ENCODE peak calls at places on chromosomes 13 and 19, in eight cellular contexts. K is A549, M is A673, I is left ventricle myocardium inferior, X is stomach, N is fibroblast of lung, H is IMR-90, J is right cardiac atrium. T is an unnamed sample.

GRCh38 chr19:58558066-58558622 is at the start of gene UBE2M:
- DNase-seq in X (peak; percentile 63), H (no peak), K (peak; percentile 42), M (no peak), J (peak; percentile 95), I (peak; percentile 58), N (no peak), T (no peak)

GRCh38 chr13:48709213-48709612 is 55.5 kb downstream of the CYSLTR2 start:
- DNase-seq in J (no peak), I (no peak), X (no peak), K (no peak), M (no peak), H (no peak), N (no peak), T (peak; percentile 86)

GRCh38 chr13:48624858-48625257 is 28.9 kb upstream of the CYSLTR2 start:
- DNase-seq in X (no peak), M (no peak), J (no peak), K (no peak), I (no peak), N (peak; percentile 50), H (no peak), T (no peak)

GRCh38 chr13:44435142-44435982 is 61.7 kb downstream of the SERP2 start:
- DNase-seq in H (peak; percentile 98), I (peak; percentile 93), N (peak; percentile 99), J (peak; percentile 97), K (peak; percentile 94), X (peak; percentile 97), M (peak; percentile 99), T (peak; percentile 95)

GRCh38 chr19:9869008-9869617 is 34.0 kb downstream of the PIN1 start:
- DNase-seq in X (no peak), I (no peak), J (no peak), N (no peak), M (no peak), H (no peak), K (no peak), T (no peak)

GRCh38 chr13:32261567-32261966 is 53.6 kb downstream of the ZAR1L start:
- DNase-seq in N (peak; percentile 90), X (peak; percentile 41), K (no peak), I (peak; percentile 69), M (peak; percentile 79), H (peak; percentile 92), J (peak; percentile 88), T (peak; percentile 76)

GRCh38 chr19:7072541-7072940 is 3.0 kb downstream of the ZNF557 start:
- DNase-seq in J (no peak), N (no peak), K (no peak), M (no peak), H (no peak), I (no peak), X (no peak), T (no peak)

GRCh38 chr19:44866672-44867071 is 20.6 kb downstream of the NECTIN2 start:
- DNase-seq in K (no peak), N (no peak), X (no peak), M (no peak), I (no peak), J (peak; percentile 16), H (no peak), T (no peak)

GRCh38 chr19:18741566-18742121 is 49.5 kb downstream of the COMP start:
- DNase-seq in K (no peak), H (no peak), J (peak; percentile 85), X (peak; percentile 93), M (no peak), N (no peak), I (no peak), T (no peak)

GRCh38 chr19:54480048-54480447 is 7.0 kb upstream of the CDC42EP5 start:
- DNase-seq in X (no peak), K (no peak), M (no peak), I (no peak), J (no peak), H (no peak), N (no peak), T (no peak)

GRCh38 chr19:16060294-16060693 is 16.0 kb upstream of the TPM4 start:
- DNase-seq in J (no peak), K (no peak), H (no peak), N (no peak), I (no peak), X (no peak), M (no peak), T (no peak)

GRCh38 chr13:37141011-37141410 is 35.5 kb upstream of the CSNK1A1L start:
- DNase-seq in M (peak; percentile 28), X (no peak), I (no peak), H (no peak), N (no peak), J (no peak), K (no peak), T (no peak)

GRCh38 chr19:51760811-51761356 is at the start of gene FPR2:
- DNase-seq in J (no peak), N (no peak), H (no peak), M (peak; percentile 22), K (no peak), X (no peak), I (no peak), T (no peak)

GRCh38 chr19:38993271-38993670 is 17.7 kb upstream of the FBXO17 start:
- DNase-seq in N (no peak), J (no peak), X (no peak), K (peak; percentile 68), I (no peak), M (no peak), H (peak; percentile 74), T (peak; percentile 96)

GRCh38 chr13:50838701-50839100 is 4.8 kb downstream of the DLEU7 start:
- DNase-seq in K (no peak), N (no peak), M (no peak), I (no peak), X (no peak), J (no peak), H (no peak), T (no peak)

GRCh38 chr13:79404985-79405384 is 1.1 kb downstream of the RBM26 start:
- DNase-seq in M (no peak), I (no peak), K (no peak), H (no peak), X (no peak), N (no peak), J (no peak), T (no peak)

GRCh38 chr13:97262058-97262457 is 39.9 kb downstream of the MBNL2 start:
- DNase-seq in J (peak; percentile 35), I (no peak), X (no peak), M (no peak), H (no peak), N (no peak), K (no peak), T (no peak)
- H3K4me1 ChIP-seq in J (peaks cover 49% of the 10 kb centered on the region), I (peaks cover 100% of the 10 kb centered on the region), X (peaks cover 86% of the 10 kb centered on the region), M (peaks cover 18% of the 10 kb centered on the region), H (peaks cover 45% of the 10 kb centered on the region), N (peaks cover 39% of the 10 kb centered on the region), K (peaks cover 72% of the 10 kb centered on the region), T (peaks cover 26% of the 10 kb centered on the region)

GRCh38 chr19:12945479-12946091 is at the start of gene RAD23A:
- DNase-seq in N (peak; percentile 99), I (peak; percentile 98), X (peak; percentile 100), K (peak; percentile 98), M (peak; percentile 99), H (peak; percentile 98), J (peak; percentile 100), T (peak; percentile 95)

GRCh38 chr19:12947702-12948596 is 2.3 kb downstream of the RAD23A start:
- DNase-seq in K (no peak), J (peak; percentile 56), I (no peak), H (no peak), X (peak; percentile 48), M (no peak), N (no peak), T (no peak)

GRCh38 chr19:12948597-12949362 is 3.1 kb downstream of the RAD23A start:
- DNase-seq in I (no peak), J (peak; percentile 49), X (no peak), H (no peak), M (no peak), N (no peak), K (no peak), T (no peak)

GRCh38 chr19:12944064-12944674 is 1.5 kb upstream of the RAD23A start:
- DNase-seq in N (no peak), M (no peak), X (no peak), I (no peak), H (no peak), J (peak; percentile 15), K (no peak), T (no peak)

DNA sequence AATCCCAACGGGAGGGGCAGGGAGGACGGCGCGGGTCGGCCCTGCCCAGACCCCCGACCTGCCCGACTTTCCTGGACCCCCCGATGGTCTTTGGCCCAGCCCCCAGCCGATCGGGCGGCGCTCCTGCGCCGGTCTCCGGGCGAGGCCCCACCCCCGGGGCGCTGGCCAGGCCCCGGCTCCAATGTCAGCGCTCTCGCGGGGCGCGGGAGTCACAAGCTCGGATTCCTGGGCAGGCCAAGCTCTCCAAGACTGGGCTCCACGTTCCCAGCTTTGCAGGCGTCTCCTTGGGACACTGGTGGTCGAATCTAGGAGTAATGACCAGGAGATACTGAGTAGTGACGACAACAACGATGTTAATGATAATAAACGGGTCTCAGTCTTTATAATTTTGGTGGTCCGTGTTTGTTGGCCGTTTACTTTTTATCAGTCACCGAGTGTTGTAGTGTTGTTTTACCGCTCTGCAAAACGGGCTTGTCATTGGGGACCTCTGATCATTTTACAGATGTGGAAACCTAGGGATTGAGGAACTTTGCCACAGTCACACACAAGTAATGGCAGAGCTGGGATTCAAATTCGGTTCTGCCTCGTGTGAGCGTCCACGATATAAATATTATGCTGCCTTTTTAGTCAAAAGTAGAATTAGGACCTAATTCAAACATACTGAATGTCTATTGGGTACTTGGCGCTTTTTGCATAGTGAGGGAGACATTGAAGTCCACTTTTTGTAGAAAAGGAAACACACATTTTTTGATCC is 607 bp downstream of the RAD23A start:
- DNase-seq in K (peak; percentile 67), J (peak; percentile 90), H (peak; percentile 80), M (peak; percentile 80), X (peak; percentile 77), N (peak; percentile 81), I (peak; percentile 62), T (peak; percentile 38)
- H3K27ac ChIP-seq in K (peak overlapping the region; percentile 98), J (peak overlapping the region; percentile 65), H (peak overlapping the region; percentile 84), M (peak overlapping the region; percentile 97), X (peak overlapping the region; percentile 99), N (peak overlapping the region; percentile 89), I (peak overlapping the region; percentile 96), T (peak overlapping the region; percentile 49)

GRCh38 chr19:49428547-49429451 is 3.6 kb downstream of the GFY start:
- DNase-seq in H (no peak), M (no peak), X (no peak), J (no peak), K (no peak), N (no peak), I (no peak), T (no peak)
- H3K4me1 ChIP-seq in H (no peaks in the 10 kb centered on the region), M (peaks cover 10% of the 10 kb centered on the region), X (peaks cover 24% of the 10 kb centered on the region), J (no peaks in the 10 kb centered on the region), K (peaks cover 23% of the 10 kb centered on the region), N (no peaks in the 10 kb centered on the region), I (peaks cover 20% of the 10 kb centered on the region), T (no peaks in the 10 kb centered on the region)

DNA sequence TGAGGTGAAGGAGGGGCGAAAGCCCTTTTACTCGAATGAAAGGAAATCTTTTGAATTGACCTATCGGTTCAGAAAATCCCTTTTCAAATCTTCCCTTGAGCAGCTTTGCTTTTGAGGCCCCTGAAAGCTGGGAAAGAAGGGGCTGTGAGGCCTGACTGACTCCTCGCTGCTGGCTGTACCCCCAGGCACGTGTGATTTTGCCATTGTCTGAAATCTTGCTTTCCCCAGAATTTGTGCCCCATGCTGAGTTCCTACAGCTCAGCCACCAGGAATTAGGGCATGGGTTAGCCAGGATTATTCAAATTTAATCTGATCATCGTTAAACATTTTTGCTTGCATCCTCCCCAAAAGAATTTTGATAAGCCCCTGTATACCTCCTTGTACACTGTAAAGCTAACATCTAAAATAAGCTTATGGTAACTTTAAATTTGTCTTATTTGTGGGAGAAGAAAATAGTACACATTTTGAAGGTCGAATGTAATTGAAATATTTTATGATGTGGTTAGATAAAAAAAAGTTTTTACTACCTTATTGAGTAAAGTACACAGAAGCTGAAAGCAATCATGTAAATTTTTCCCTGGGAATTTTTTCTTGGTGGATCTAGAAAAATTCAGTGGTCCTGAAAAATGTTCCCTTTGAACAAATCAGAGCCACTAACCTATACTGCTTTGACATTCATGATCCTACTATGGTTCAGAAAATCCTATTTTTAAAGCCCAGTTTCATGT is 46.7 kb downstream of the SIPA1L3 start:
- DNase-seq in J (no peak), H (no peak), M (peak; percentile 23), K (no peak), N (no peak), X (no peak), I (no peak), T (no peak)
- H3K27ac ChIP-seq in J (no peak overlapping the region), H (no peak overlapping the region), M (no peak overlapping the region), K (peak overlapping the region; percentile 2), N (no peak overlapping the region), X (no peak overlapping the region), I (no peak overlapping the region), T (no peak overlapping the region)

T was measured in foreskin keratinocyte.